ENCODE peak calls at places on chromosomes 11 and 22, in five cellular contexts. I, Q, U, A and S are unnamed samples.

GRCh38 chr11:131428853-131429252 is 58.4 kb downstream of the NTM start:
- DNase-seq in Q (no peak), I (no peak), A (no peak), U (no peak), S (no peak)

GRCh38 chr11:119108857-119109221 is 1.7 kb downstream of the C2CD2L start:
- DNase-seq in A (no peak), I (no peak), U (peak; percentile 45), Q (no peak), S (no peak)

GRCh38 chr11:71490044-71490730 is 36.9 kb upstream of the KRTAP5-7 start:
- DNase-seq in I (peak; percentile 51), Q (no peak), A (peak; percentile 11), U (no peak), S (no peak)

GRCh38 chr11:108985611-108986279 is 320.9 kb downstream of the DDX10 start:
- DNase-seq in Q (peak; percentile 73), I (no peak), A (no peak), U (no peak), S (no peak)

GRCh38 chr22:32123657-32124056 is 35.4 kb downstream of the C22orf42 start:
- DNase-seq in A (no peak), I (no peak), Q (no peak), U (no peak), S (no peak)

GRCh38 chr11:45048870-45049825 is 97.3 kb upstream of the PRDM11 start:
- DNase-seq in A (peak; percentile 61), U (no peak), Q (peak; percentile 72), I (no peak), S (no peak)

GRCh38 chr11:115912484-115912945 is 408.3 kb upstream of the CADM1 start:
- DNase-seq in A (no peak), Q (no peak), U (no peak), I (no peak), S (no peak)

GRCh38 chr22:43488031-43488892 is 76.4 kb downstream of the MPPED1 start:
- DNase-seq in I (no peak), Q (no peak), A (no peak), U (no peak), S (no peak)

GRCh38 chr11:123616505-123617198 is 37.8 kb downstream of the SCN3B start:
- DNase-seq in A (peak; percentile 72), U (no peak), I (no peak), Q (peak; percentile 93), S (no peak)

GRCh38 chr11:68269414-68270081 is 2.2 kb downstream of the C11orf24 start:
- DNase-seq in Q (peak; percentile 79), A (no peak), I (no peak), U (no peak), S (no peak)
- H3K4me1 ChIP-seq in Q (peaks cover 6% of the 10 kb centered on the region), A (peaks cover 14% of the 10 kb centered on the region), I (peaks cover 45% of the 10 kb centered on the region), U (peaks cover 8% of the 10 kb centered on the region), S (peaks cover 26% of the 10 kb centered on the region)

DNA sequence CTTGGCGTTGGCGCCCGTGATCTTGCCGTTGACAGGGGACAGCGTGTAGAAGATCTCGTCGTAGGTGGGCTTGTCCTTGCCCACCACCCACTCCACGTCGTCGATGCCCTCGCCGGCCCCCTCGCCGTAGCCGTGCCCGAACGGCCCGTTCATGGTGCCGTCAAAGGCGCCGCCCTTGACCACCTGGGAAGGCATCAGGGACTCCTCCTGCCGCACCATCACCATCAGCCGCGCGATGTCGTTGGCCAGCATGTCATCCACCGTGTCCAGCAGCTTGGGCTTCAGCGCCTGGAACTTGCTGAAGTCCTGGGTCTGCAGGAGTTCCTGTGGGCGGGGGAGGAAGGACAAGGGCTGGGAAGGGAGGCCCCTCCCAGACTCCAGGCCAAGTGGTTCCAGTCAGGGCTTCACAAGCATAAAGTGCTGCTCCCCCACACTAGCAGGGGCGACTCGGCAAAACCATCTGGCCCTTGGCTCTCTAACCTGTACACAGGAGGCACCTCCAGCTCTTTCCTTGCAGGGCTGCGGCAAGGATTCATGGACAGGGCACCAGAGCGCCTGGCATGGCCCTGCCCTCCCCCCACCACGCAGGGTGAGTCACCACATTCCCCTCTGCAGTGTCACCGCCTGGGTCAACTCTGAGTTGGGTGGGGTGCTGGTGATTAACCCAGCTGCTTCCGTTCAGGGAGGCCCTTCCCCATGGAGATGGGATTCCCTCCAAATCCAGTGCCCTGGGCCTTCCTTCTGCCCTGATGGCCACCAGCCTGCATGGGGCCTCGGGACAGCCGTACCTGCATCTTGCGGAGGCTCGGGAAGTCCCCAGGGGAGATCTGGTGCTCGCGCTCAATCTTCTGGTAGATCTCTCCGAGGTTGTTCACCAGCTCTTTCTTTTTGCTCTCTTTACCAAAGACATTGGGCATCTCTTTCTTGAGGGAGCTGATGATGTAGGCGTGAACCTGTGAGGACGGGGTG is 10.4 kb upstream of the CDC42BPG start:
- DNase-seq in I (peak; percentile 95), Q (peak; percentile 87), A (peak; percentile 79), U (peak; percentile 89), S (peak; percentile 64)
- TF ChIP-seq CTCF in I (no peak), Q (no peak), A (no peak), U (no peak), S (no peak)

GRCh38 chr11:66367561-66368312 is 3.8 kb downstream of the SLC29A2 start:
- DNase-seq in A (no peak), I (no peak), Q (no peak), U (no peak), S (no peak)

GRCh38 chr11:66369073-66369894 is 2.3 kb downstream of the SLC29A2 start:
- DNase-seq in A (no peak), Q (no peak), I (no peak), U (no peak), S (no peak)

GRCh38 chr11:66373261-66373660 is 1.7 kb upstream of the SLC29A2 start:
- DNase-seq in A (peak; percentile 49), U (no peak), I (no peak), Q (no peak), S (no peak)

GRCh38 chr11:66368484-66368883 is 3.1 kb downstream of the SLC29A2 start:
- DNase-seq in I (no peak), U (no peak), Q (no peak), A (no peak), S (no peak)

GRCh38 chr11:66371627-66372415 is at the start of gene SLC29A2:
- DNase-seq in Q (no peak), U (peak; percentile 86), I (peak; percentile 69), A (peak; percentile 69), S (peak; percentile 77)
- H3K27ac ChIP-seq in Q (peak within 1 kb of the TSS; percentile 95), U (peak within 1 kb of the TSS; percentile 88), I (peak within 1 kb of the TSS; percentile 55), A (peak within 1 kb of the TSS; percentile 92), S (peak within 1 kb of the TSS; percentile 63)

GRCh38 chr11:13317293-13318080 is 39.9 kb downstream of the BMAL1 start:
- DNase-seq in I (no peak), A (no peak), Q (no peak), U (no peak), S (no peak)

GRCh38 chr11:13315517-13316432 is 38.2 kb downstream of the BMAL1 start:
- DNase-seq in A (no peak), Q (no peak), I (no peak), U (no peak), S (no peak)

GRCh38 chr11:13316528-13316961 is 39.0 kb downstream of the BMAL1 start:
- DNase-seq in I (peak; percentile 89), U (no peak), Q (peak; percentile 75), A (no peak), S (no peak)

GRCh38 chr11:13313005-13313819 is 35.6 kb downstream of the BMAL1 start:
- DNase-seq in A (no peak), Q (no peak), U (no peak), I (no peak), S (no peak)

DNA sequence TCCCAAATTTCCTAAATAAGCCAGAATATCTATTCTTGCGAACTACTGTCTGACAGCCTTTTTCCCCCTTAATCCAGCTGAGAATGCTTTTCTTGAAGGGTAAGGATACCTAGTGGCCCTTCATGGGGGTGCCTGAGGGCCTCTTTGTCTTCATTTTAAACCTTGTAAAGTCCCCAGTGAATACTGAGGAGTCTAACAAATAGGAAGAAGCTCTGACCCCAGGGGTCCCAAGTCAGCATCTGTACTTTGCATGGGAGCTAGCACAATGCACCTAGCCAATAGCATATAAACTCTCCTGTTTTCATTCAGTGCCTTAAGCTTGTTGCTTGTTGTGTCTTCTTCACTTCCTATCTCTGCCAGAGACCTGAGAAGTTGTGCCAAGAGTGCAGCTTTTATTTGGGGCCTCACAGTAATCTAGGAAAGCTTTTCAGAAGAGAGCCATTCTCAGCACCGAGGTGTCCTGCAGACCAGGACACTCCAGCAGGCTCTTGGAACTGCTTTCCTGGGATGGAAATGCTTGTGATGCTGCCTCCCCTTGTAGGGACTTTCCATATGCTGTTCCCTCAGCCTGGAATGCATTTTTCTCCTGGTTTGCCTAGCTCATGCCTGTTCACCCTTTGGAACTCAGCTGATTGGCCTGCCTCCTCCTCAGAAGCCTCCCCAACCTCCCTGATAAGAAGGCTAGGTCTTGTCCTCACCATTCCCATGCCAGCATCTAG is 37.2 kb downstream of the BMAL1 start:
- DNase-seq in I (no peak), Q (no peak), A (no peak), U (no peak), S (no peak)
- H3K4me1 ChIP-seq in I (peaks cover 55% of the 10 kb centered on the region), Q (peaks cover 7% of the 10 kb centered on the region), A (peaks cover 17% of the 10 kb centered on the region), U (no peaks in the 10 kb centered on the region), S (peaks cover 47% of the 10 kb centered on the region)

GRCh38 chr11:85590848-85591483 is 36.2 kb downstream of the DLG2 start:
- DNase-seq in A (no peak), I (no peak), Q (peak; percentile 33), U (no peak), S (no peak)
- TF ChIP-seq CTCF in A (peak; percentile 39), I (peak; percentile 8), Q (no peak), U (peak; percentile 15), S (no peak)